ENCODE peak calls at places on chromosomes 3 and 15, in ten cellular contexts. One of them, this sample, is unnamed.
A peak's percentile ranks its signal among the peaks of the same experiment; 100 is the strongest.

GRCh38 chr3:45994661-45995369 is 809 bp downstream of the FYCO1 start:
- DNase-seq in AG20443: peak; percentile 30
- DNase-seq in iPS DF 19.7: no peak
- DNase-seq in A549: peak; percentile 13
- DNase-seq in T-cell: peak; percentile 55
- DNase-seq in A172: no peak
- DNase-seq in activated CD4-positive, alpha-beta memory T cell treated with anti-CD3 and anti-CD28 coated beads for 36 hours: peak; percentile 67
- DNase-seq in central memory CD4-positive, alpha-beta T cell: peak; percentile 61
- DNase-seq in small intestine: peak; percentile 66
- DNase-seq in activated CD8-positive, alpha-beta T cell treated with anti-CD3 and anti-CD28 coated beads for 36 hours: peak; percentile 87
- DNase-seq in this sample: peak; percentile 44

GRCh38 chr3:132210476-132211346 is 106.5 kb upstream of the ACP3 start:
- DNase-seq in AG20443: no peak
- DNase-seq in iPS DF 19.7: peak; percentile 57
- DNase-seq in A549: peak; percentile 19
- DNase-seq in T-cell: no peak
- DNase-seq in A172: peak; percentile 26
- DNase-seq in activated CD4-positive, alpha-beta memory T cell treated with anti-CD3 and anti-CD28 coated beads for 36 hours: peak; percentile 34
- DNase-seq in central memory CD4-positive, alpha-beta T cell: no peak
- DNase-seq in small intestine: peak; percentile 55
- DNase-seq in activated CD8-positive, alpha-beta T cell treated with anti-CD3 and anti-CD28 coated beads for 36 hours: peak; percentile 37
- DNase-seq in this sample: no peak

GRCh38 chr3:38457111-38458003 is 3.7 kb downstream of the ACVR2B start:
- DNase-seq in AG20443: peak; percentile 14
- DNase-seq in iPS DF 19.7: no peak
- DNase-seq in A549: no peak
- DNase-seq in T-cell: no peak
- DNase-seq in A172: peak; percentile 59
- DNase-seq in activated CD4-positive, alpha-beta memory T cell treated with anti-CD3 and anti-CD28 coated beads for 36 hours: no peak
- DNase-seq in central memory CD4-positive, alpha-beta T cell: no peak
- DNase-seq in small intestine: peak; percentile 48
- DNase-seq in activated CD8-positive, alpha-beta T cell treated with anti-CD3 and anti-CD28 coated beads for 36 hours: no peak
- DNase-seq in this sample: no peak

GRCh38 chr3:151400341-151400740 is 15.8 kb upstream of the P2RY12 start:
- DNase-seq in AG20443: no peak
- DNase-seq in iPS DF 19.7: no peak
- DNase-seq in A549: no peak
- DNase-seq in T-cell: no peak
- DNase-seq in A172: no peak
- DNase-seq in activated CD4-positive, alpha-beta memory T cell treated with anti-CD3 and anti-CD28 coated beads for 36 hours: no peak
- DNase-seq in central memory CD4-positive, alpha-beta T cell: no peak
- DNase-seq in small intestine: no peak
- DNase-seq in activated CD8-positive, alpha-beta T cell treated with anti-CD3 and anti-CD28 coated beads for 36 hours: no peak
- DNase-seq in this sample: no peak

GRCh38 chr15:31023841-31024240 is 32.4 kb upstream of the MTMR10 start:
- DNase-seq in AG20443: no peak
- DNase-seq in iPS DF 19.7: no peak
- DNase-seq in A549: no peak
- DNase-seq in T-cell: no peak
- DNase-seq in A172: peak; percentile 23
- DNase-seq in activated CD4-positive, alpha-beta memory T cell treated with anti-CD3 and anti-CD28 coated beads for 36 hours: no peak
- DNase-seq in central memory CD4-positive, alpha-beta T cell: no peak
- DNase-seq in small intestine: no peak
- DNase-seq in activated CD8-positive, alpha-beta T cell treated with anti-CD3 and anti-CD28 coated beads for 36 hours: no peak
- DNase-seq in this sample: no peak

GRCh38 chr3:133330043-133330442 is 69.8 kb upstream of the BFSP2 start:
- DNase-seq in AG20443: no peak
- DNase-seq in iPS DF 19.7: no peak
- DNase-seq in A549: no peak
- DNase-seq in T-cell: no peak
- DNase-seq in A172: no peak
- DNase-seq in activated CD4-positive, alpha-beta memory T cell treated with anti-CD3 and anti-CD28 coated beads for 36 hours: no peak
- DNase-seq in central memory CD4-positive, alpha-beta T cell: no peak
- DNase-seq in small intestine: no peak
- DNase-seq in activated CD8-positive, alpha-beta T cell treated with anti-CD3 and anti-CD28 coated beads for 36 hours: no peak
- DNase-seq in this sample: no peak

GRCh38 chr3:133547432-133548041 is 25.9 kb upstream of the CDV3 start:
- DNase-seq in AG20443: peak; percentile 84
- DNase-seq in iPS DF 19.7: no peak
- DNase-seq in A549: no peak
- DNase-seq in T-cell: no peak
- DNase-seq in A172: peak; percentile 74
- DNase-seq in activated CD4-positive, alpha-beta memory T cell treated with anti-CD3 and anti-CD28 coated beads for 36 hours: no peak
- DNase-seq in central memory CD4-positive, alpha-beta T cell: no peak
- DNase-seq in small intestine: no peak
- DNase-seq in activated CD8-positive, alpha-beta T cell treated with anti-CD3 and anti-CD28 coated beads for 36 hours: no peak
- DNase-seq in this sample: no peak

GRCh38 chr3:106176734-106177133 is 307.9 kb upstream of the CBLB start:
- DNase-seq in AG20443: peak; percentile 16
- DNase-seq in iPS DF 19.7: no peak
- DNase-seq in A549: no peak
- DNase-seq in T-cell: peak; percentile 76
- DNase-seq in A172: no peak
- DNase-seq in activated CD4-positive, alpha-beta memory T cell treated with anti-CD3 and anti-CD28 coated beads for 36 hours: peak; percentile 76
- DNase-seq in central memory CD4-positive, alpha-beta T cell: peak; percentile 76
- DNase-seq in small intestine: peak; percentile 24
- DNase-seq in activated CD8-positive, alpha-beta T cell treated with anti-CD3 and anti-CD28 coated beads for 36 hours: peak; percentile 82
- DNase-seq in this sample: peak; percentile 21

GRCh38 chr3:14532691-14533456 is 7.3 kb downstream of the GRIP2 start:
- DNase-seq in AG20443: peak; percentile 61
- DNase-seq in iPS DF 19.7: peak; percentile 63
- DNase-seq in A549: no peak
- DNase-seq in T-cell: no peak
- DNase-seq in A172: peak; percentile 74
- DNase-seq in activated CD4-positive, alpha-beta memory T cell treated with anti-CD3 and anti-CD28 coated beads for 36 hours: peak; percentile 13
- DNase-seq in central memory CD4-positive, alpha-beta T cell: no peak
- DNase-seq in small intestine: peak; percentile 80
- DNase-seq in activated CD8-positive, alpha-beta T cell treated with anti-CD3 and anti-CD28 coated beads for 36 hours: no peak
- DNase-seq in this sample: no peak

GRCh38 chr15:35603298-35603697 is 57.3 kb upstream of the DPH6 start:
- DNase-seq in AG20443: no peak
- DNase-seq in iPS DF 19.7: no peak
- DNase-seq in A549: no peak
- DNase-seq in T-cell: no peak
- DNase-seq in A172: peak; percentile 61
- DNase-seq in activated CD4-positive, alpha-beta memory T cell treated with anti-CD3 and anti-CD28 coated beads for 36 hours: no peak
- DNase-seq in central memory CD4-positive, alpha-beta T cell: no peak
- DNase-seq in small intestine: no peak
- DNase-seq in activated CD8-positive, alpha-beta T cell treated with anti-CD3 and anti-CD28 coated beads for 36 hours: no peak
- DNase-seq in this sample: no peak

GRCh38 chr3:27220166-27220565 is 149.0 kb downstream of the NEK10 start:
- DNase-seq in AG20443: no peak
- DNase-seq in iPS DF 19.7: no peak
- DNase-seq in A549: no peak
- DNase-seq in T-cell: no peak
- DNase-seq in A172: peak; percentile 16
- DNase-seq in activated CD4-positive, alpha-beta memory T cell treated with anti-CD3 and anti-CD28 coated beads for 36 hours: no peak
- DNase-seq in central memory CD4-positive, alpha-beta T cell: no peak
- DNase-seq in small intestine: no peak
- DNase-seq in activated CD8-positive, alpha-beta T cell treated with anti-CD3 and anti-CD28 coated beads for 36 hours: no peak
- DNase-seq in this sample: no peak

GRCh38 chr3:13825821-13826220 is 54.0 kb downstream of the WNT7A start:
- DNase-seq in AG20443: no peak
- DNase-seq in iPS DF 19.7: no peak
- DNase-seq in A549: no peak
- DNase-seq in T-cell: no peak
- DNase-seq in A172: no peak
- DNase-seq in activated CD4-positive, alpha-beta memory T cell treated with anti-CD3 and anti-CD28 coated beads for 36 hours: no peak
- DNase-seq in central memory CD4-positive, alpha-beta T cell: no peak
- DNase-seq in small intestine: no peak
- DNase-seq in activated CD8-positive, alpha-beta T cell treated with anti-CD3 and anti-CD28 coated beads for 36 hours: no peak
- DNase-seq in this sample: no peak

GRCh38 chr15:55526559-55527036 is 18.6 kb upstream of the DNAAF4 start:
- DNase-seq in AG20443: peak; percentile 61
- DNase-seq in iPS DF 19.7: peak; percentile 59
- DNase-seq in A549: peak; percentile 26
- DNase-seq in T-cell: no peak
- DNase-seq in A172: peak; percentile 52
- DNase-seq in activated CD4-positive, alpha-beta memory T cell treated with anti-CD3 and anti-CD28 coated beads for 36 hours: peak; percentile 20
- DNase-seq in central memory CD4-positive, alpha-beta T cell: peak; percentile 1
- DNase-seq in small intestine: peak; percentile 25
- DNase-seq in activated CD8-positive, alpha-beta T cell treated with anti-CD3 and anti-CD28 coated beads for 36 hours: peak; percentile 30
- DNase-seq in this sample: no peak

GRCh38 chr3:45545476-45545875 is 49.1 kb upstream of the LIMD1 start:
- DNase-seq in AG20443: peak; percentile 64
- DNase-seq in iPS DF 19.7: no peak
- DNase-seq in A549: no peak
- DNase-seq in T-cell: no peak
- DNase-seq in A172: peak; percentile 63
- DNase-seq in activated CD4-positive, alpha-beta memory T cell treated with anti-CD3 and anti-CD28 coated beads for 36 hours: no peak
- DNase-seq in central memory CD4-positive, alpha-beta T cell: no peak
- DNase-seq in small intestine: no peak
- DNase-seq in activated CD8-positive, alpha-beta T cell treated with anti-CD3 and anti-CD28 coated beads for 36 hours: no peak
- DNase-seq in this sample: no peak

GRCh38 chr3:126264952-126265351 is 84.6 kb upstream of the ALDH1L1 start:
- DNase-seq in AG20443: no peak
- DNase-seq in iPS DF 19.7: no peak
- DNase-seq in A549: no peak
- DNase-seq in T-cell: no peak
- DNase-seq in A172: no peak
- DNase-seq in activated CD4-positive, alpha-beta memory T cell treated with anti-CD3 and anti-CD28 coated beads for 36 hours: no peak
- DNase-seq in central memory CD4-positive, alpha-beta T cell: no peak
- DNase-seq in small intestine: no peak
- DNase-seq in activated CD8-positive, alpha-beta T cell treated with anti-CD3 and anti-CD28 coated beads for 36 hours: no peak
- DNase-seq in this sample: no peak

GRCh38 chr3:145889730-145890129 is 271.3 kb downstream of the PLOD2 start:
- DNase-seq in AG20443: no peak
- DNase-seq in iPS DF 19.7: no peak
- DNase-seq in A549: no peak
- DNase-seq in T-cell: no peak
- DNase-seq in A172: no peak
- DNase-seq in activated CD4-positive, alpha-beta memory T cell treated with anti-CD3 and anti-CD28 coated beads for 36 hours: no peak
- DNase-seq in central memory CD4-positive, alpha-beta T cell: no peak
- DNase-seq in small intestine: no peak
- DNase-seq in activated CD8-positive, alpha-beta T cell treated with anti-CD3 and anti-CD28 coated beads for 36 hours: no peak
- DNase-seq in this sample: no peak

GRCh38 chr3:35772364-35773009 is 133.2 kb downstream of the ARPP21 start:
- DNase-seq in AG20443: no peak
- DNase-seq in iPS DF 19.7: no peak
- DNase-seq in A549: no peak
- DNase-seq in T-cell: no peak
- DNase-seq in A172: peak; percentile 24
- DNase-seq in activated CD4-positive, alpha-beta memory T cell treated with anti-CD3 and anti-CD28 coated beads for 36 hours: no peak
- DNase-seq in central memory CD4-positive, alpha-beta T cell: no peak
- DNase-seq in small intestine: no peak
- DNase-seq in activated CD8-positive, alpha-beta T cell treated with anti-CD3 and anti-CD28 coated beads for 36 hours: no peak
- DNase-seq in this sample: no peak

GRCh38 chr3:171892457-171892856 is 49.3 kb downstream of the TMEM212 start:
- DNase-seq in AG20443: no peak
- DNase-seq in iPS DF 19.7: no peak
- DNase-seq in A549: no peak
- DNase-seq in T-cell: no peak
- DNase-seq in A172: no peak
- DNase-seq in activated CD4-positive, alpha-beta memory T cell treated with anti-CD3 and anti-CD28 coated beads for 36 hours: no peak
- DNase-seq in central memory CD4-positive, alpha-beta T cell: no peak
- DNase-seq in small intestine: no peak
- DNase-seq in activated CD8-positive, alpha-beta T cell treated with anti-CD3 and anti-CD28 coated beads for 36 hours: no peak
- DNase-seq in this sample: no peak

GRCh38 chr3:182912476-182912875 is 67.9 kb downstream of the DCUN1D1 start:
- DNase-seq in AG20443: no peak
- DNase-seq in iPS DF 19.7: no peak
- DNase-seq in A549: no peak
- DNase-seq in T-cell: no peak
- DNase-seq in A172: no peak
- DNase-seq in activated CD4-positive, alpha-beta memory T cell treated with anti-CD3 and anti-CD28 coated beads for 36 hours: no peak
- DNase-seq in central memory CD4-positive, alpha-beta T cell: no peak
- DNase-seq in small intestine: no peak
- DNase-seq in activated CD8-positive, alpha-beta T cell treated with anti-CD3 and anti-CD28 coated beads for 36 hours: no peak
- DNase-seq in this sample: no peak

GRCh38 chr3:51982352-51982837 is 940 bp upstream of the ACY1 start:
- DNase-seq in AG20443: no peak
- DNase-seq in iPS DF 19.7: no peak
- DNase-seq in A549: peak; percentile 95
- DNase-seq in T-cell: no peak
- DNase-seq in A172: peak; percentile 42
- DNase-seq in activated CD4-positive, alpha-beta memory T cell treated with anti-CD3 and anti-CD28 coated beads for 36 hours: peak; percentile 60
- DNase-seq in central memory CD4-positive, alpha-beta T cell: no peak
- DNase-seq in small intestine: peak; percentile 98
- DNase-seq in activated CD8-positive, alpha-beta T cell treated with anti-CD3 and anti-CD28 coated beads for 36 hours: peak; percentile 66
- DNase-seq in this sample: no peak

GRCh38 chr15:70093070-70093469 is 4.6 kb downstream of the TLE3 start:
- DNase-seq in AG20443: no peak
- DNase-seq in iPS DF 19.7: no peak
- DNase-seq in A549: no peak
- DNase-seq in T-cell: no peak
- DNase-seq in A172: no peak
- DNase-seq in activated CD4-positive, alpha-beta memory T cell treated with anti-CD3 and anti-CD28 coated beads for 36 hours: no peak
- DNase-seq in central memory CD4-positive, alpha-beta T cell: no peak
- DNase-seq in small intestine: no peak
- DNase-seq in activated CD8-positive, alpha-beta T cell treated with anti-CD3 and anti-CD28 coated beads for 36 hours: no peak
- DNase-seq in this sample: no peak

GRCh38 chr15:72784233-72784876 is 797 bp upstream of the ADPGK start:
- DNase-seq in AG20443: peak; percentile 70
- DNase-seq in iPS DF 19.7: peak; percentile 28
- DNase-seq in A549: peak; percentile 86
- DNase-seq in T-cell: no peak
- DNase-seq in A172: peak; percentile 71
- DNase-seq in activated CD4-positive, alpha-beta memory T cell treated with anti-CD3 and anti-CD28 coated beads for 36 hours: peak; percentile 59
- DNase-seq in central memory CD4-positive, alpha-beta T cell: no peak
- DNase-seq in small intestine: peak; percentile 81
- DNase-seq in activated CD8-positive, alpha-beta T cell treated with anti-CD3 and anti-CD28 coated beads for 36 hours: peak; percentile 67
- DNase-seq in this sample: peak; percentile 5

GRCh38 chr3:106068795-106069194 is 200.0 kb upstream of the CBLB start:
- DNase-seq in AG20443: peak; percentile 21
- DNase-seq in iPS DF 19.7: no peak
- DNase-seq in A549: no peak
- DNase-seq in T-cell: no peak
- DNase-seq in A172: no peak
- DNase-seq in activated CD4-positive, alpha-beta memory T cell treated with anti-CD3 and anti-CD28 coated beads for 36 hours: no peak
- DNase-seq in central memory CD4-positive, alpha-beta T cell: no peak
- DNase-seq in small intestine: no peak
- DNase-seq in activated CD8-positive, alpha-beta T cell treated with anti-CD3 and anti-CD28 coated beads for 36 hours: peak; percentile 36
- DNase-seq in this sample: no peak

GRCh38 chr3:66039590-66039887 is 821 bp upstream of the MAGI1 start:
- DNase-seq in AG20443: peak; percentile 57
- DNase-seq in iPS DF 19.7: no peak
- DNase-seq in A549: peak; percentile 35
- DNase-seq in T-cell: no peak
- DNase-seq in A172: peak; percentile 13
- DNase-seq in activated CD4-positive, alpha-beta memory T cell treated with anti-CD3 and anti-CD28 coated beads for 36 hours: no peak
- DNase-seq in central memory CD4-positive, alpha-beta T cell: no peak
- DNase-seq in small intestine: peak; percentile 29
- DNase-seq in activated CD8-positive, alpha-beta T cell treated with anti-CD3 and anti-CD28 coated beads for 36 hours: no peak
- DNase-seq in this sample: no peak

GRCh38 chr15:79416876-79417275 is 15.3 kb upstream of the MINAR1 start:
- DNase-seq in AG20443: no peak
- DNase-seq in iPS DF 19.7: no peak
- DNase-seq in A549: no peak
- DNase-seq in T-cell: no peak
- DNase-seq in A172: no peak
- DNase-seq in activated CD4-positive, alpha-beta memory T cell treated with anti-CD3 and anti-CD28 coated beads for 36 hours: no peak
- DNase-seq in central memory CD4-positive, alpha-beta T cell: no peak
- DNase-seq in small intestine: no peak
- DNase-seq in activated CD8-positive, alpha-beta T cell treated with anti-CD3 and anti-CD28 coated beads for 36 hours: no peak
- DNase-seq in this sample: no peak

GRCh38 chr3:44323341-44323955 is 15.1 kb upstream of the TCAIM start:
- DNase-seq in AG20443: peak; percentile 49
- DNase-seq in iPS DF 19.7: no peak
- DNase-seq in A549: peak; percentile 2
- DNase-seq in T-cell: no peak
- DNase-seq in A172: peak; percentile 37
- DNase-seq in activated CD4-positive, alpha-beta memory T cell treated with anti-CD3 and anti-CD28 coated beads for 36 hours: peak; percentile 65
- DNase-seq in central memory CD4-positive, alpha-beta T cell: peak; percentile 29
- DNase-seq in small intestine: peak; percentile 75
- DNase-seq in activated CD8-positive, alpha-beta T cell treated with anti-CD3 and anti-CD28 coated beads for 36 hours: peak; percentile 77
- DNase-seq in this sample: no peak

GRCh38 chr15:85800460-85801123 is 5.9 kb upstream of the KLHL25 start:
- DNase-seq in AG20443: peak; percentile 51
- DNase-seq in iPS DF 19.7: no peak
- DNase-seq in A549: peak; percentile 91
- DNase-seq in T-cell: no peak
- DNase-seq in A172: peak; percentile 89
- DNase-seq in activated CD4-positive, alpha-beta memory T cell treated with anti-CD3 and anti-CD28 coated beads for 36 hours: no peak
- DNase-seq in central memory CD4-positive, alpha-beta T cell: no peak
- DNase-seq in small intestine: peak; percentile 93
- DNase-seq in activated CD8-positive, alpha-beta T cell treated with anti-CD3 and anti-CD28 coated beads for 36 hours: no peak
- DNase-seq in this sample: no peak

GRCh38 chr3:120498947-120499346 is 48.2 kb upstream of the FSTL1 start:
- DNase-seq in AG20443: peak; percentile 81
- DNase-seq in iPS DF 19.7: no peak
- DNase-seq in A549: no peak
- DNase-seq in T-cell: no peak
- DNase-seq in A172: peak; percentile 87
- DNase-seq in activated CD4-positive, alpha-beta memory T cell treated with anti-CD3 and anti-CD28 coated beads for 36 hours: no peak
- DNase-seq in central memory CD4-positive, alpha-beta T cell: no peak
- DNase-seq in small intestine: no peak
- DNase-seq in activated CD8-positive, alpha-beta T cell treated with anti-CD3 and anti-CD28 coated beads for 36 hours: no peak
- DNase-seq in this sample: no peak

This sample was measured in activated T-helper 9 cell treated with anti-CD3 and anti-CD28 coated beads, Interleukin-2, amount 50 U/mL, for 16 hours.